ENCODE peak calls at places on chromosomes 13 and 19, in eight cellular contexts. C, V, D, G, U, I, F and A are unnamed samples.

GRCh38 chr19:24069907-24070657 is 16.9 kb upstream of the ZNF254 start:
- DNase-seq in C (no peak), F (no peak), G (no peak), I (no peak), U (no peak), V (peak), D (no peak), A (no peak)

GRCh38 chr19:1823539-1824251 is 11.6 kb upstream of the ATP8B3 start:
- DNase-seq in G (no peak), U (peak), F (no peak), C (no peak), D (no peak), V (no peak), I (no peak), A (no peak)

GRCh38 chr19:33114302-33114701 is 17.6 kb upstream of the WDR88 start:
- DNase-seq in U (no peak), C (no peak), G (no peak), D (no peak), V (no peak), F (no peak), I (no peak), A (no peak)

GRCh38 chr13:75779393-75779792 is 143.3 kb downstream of the LMO7 start:
- DNase-seq in F (no peak), V (no peak), G (no peak), D (no peak), I (no peak), C (no peak), U (no peak), A (no peak)

GRCh38 chr13:99985886-99986527 is 4.4 kb downstream of the ZIC2 start:
- DNase-seq in C (peak), G (no peak), F (no peak), U (peak), I (no peak), V (no peak), D (no peak), A (no peak)

GRCh38 chr13:29543230-29544215 is 52.0 kb downstream of the SLC7A1 start:
- DNase-seq in I (no peak), U (no peak), D (no peak), V (peak), G (peak), C (no peak), F (no peak), A (no peak)

GRCh38 chr13:30696278-30697176 is 38.8 kb upstream of the ALOX5AP start:
- DNase-seq in C (no peak), D (peak), U (no peak), V (no peak), G (peak), F (peak), I (no peak), A (no peak)

GRCh38 chr13:71303144-71303543 is 563.9 kb downstream of the DACH1 start:
- DNase-seq in G (no peak), C (no peak), D (peak), F (no peak), I (no peak), V (no peak), U (no peak), A (no peak)

GRCh38 chr13:49584771-49585182 is 581 bp downstream of the RCBTB1 start:
- DNase-seq in G (no peak), U (no peak), C (no peak), D (peak), I (no peak), V (no peak), F (peak), A (no peak)

GRCh38 chr19:45630463-45630862 is 8.7 kb downstream of the EML2 start:
- DNase-seq in G (peak), F (peak), C (no peak), U (no peak), D (peak), V (peak), I (no peak), A (no peak)

GRCh38 chr19:15225797-15226196 is 6.5 kb downstream of the EPHX3 start:
- DNase-seq in D (no peak), C (no peak), V (no peak), G (no peak), U (no peak), F (no peak), I (no peak), A (no peak)

GRCh38 chr13:112113851-112114250 is 46.9 kb downstream of the SOX1 start:
- DNase-seq in V (no peak), U (no peak), C (no peak), F (no peak), G (no peak), D (no peak), I (no peak), A (no peak)

GRCh38 chr19:46841458-46842083 is 9.1 kb downstream of the AP2S1 start:
- DNase-seq in V (no peak), F (no peak), D (peak), U (no peak), C (no peak), G (peak), I (no peak), A (no peak)

GRCh38 chr19:2462635-2463421 is 6.1 kb upstream of the LMNB2 start:
- DNase-seq in V (peak), U (peak), C (peak), I (peak), G (peak), F (no peak), D (peak), A (peak)

GRCh38 chr19:1401138-1401888 is at the start of gene GAMT:
- DNase-seq in G (peak), C (no peak), F (peak), V (no peak), U (peak), I (no peak), D (peak), A (peak)

GRCh38 chr19:29687897-29688728 is 22.9 kb downstream of the PLEKHF1 start:
- DNase-seq in D (peak), G (peak), U (no peak), I (no peak), C (no peak), F (no peak), V (peak), A (no peak)

GRCh38 chr13:84481958-84482357 is 599.7 kb upstream of the SLITRK1 start:
- DNase-seq in U (no peak), D (peak), V (peak), I (peak), C (no peak), F (no peak), G (peak), A (no peak)

GRCh38 chr19:17762505-17763229 is 11.4 kb downstream of the FCHO1 start:
- DNase-seq in C (peak), D (peak), U (peak), F (no peak), V (peak), G (peak), I (no peak), A (peak)

GRCh38 chr19:10861118-10861651 is 10.2 kb upstream of the CARM1 start:
- DNase-seq in I (no peak), V (no peak), G (peak), F (no peak), U (peak), D (peak), C (peak), A (peak)

GRCh38 chr13:43529796-43530195 is 257.0 kb downstream of the ENOX1 start:
- DNase-seq in U (no peak), F (no peak), I (no peak), C (no peak), V (no peak), D (no peak), G (no peak), A (no peak)

DNA sequence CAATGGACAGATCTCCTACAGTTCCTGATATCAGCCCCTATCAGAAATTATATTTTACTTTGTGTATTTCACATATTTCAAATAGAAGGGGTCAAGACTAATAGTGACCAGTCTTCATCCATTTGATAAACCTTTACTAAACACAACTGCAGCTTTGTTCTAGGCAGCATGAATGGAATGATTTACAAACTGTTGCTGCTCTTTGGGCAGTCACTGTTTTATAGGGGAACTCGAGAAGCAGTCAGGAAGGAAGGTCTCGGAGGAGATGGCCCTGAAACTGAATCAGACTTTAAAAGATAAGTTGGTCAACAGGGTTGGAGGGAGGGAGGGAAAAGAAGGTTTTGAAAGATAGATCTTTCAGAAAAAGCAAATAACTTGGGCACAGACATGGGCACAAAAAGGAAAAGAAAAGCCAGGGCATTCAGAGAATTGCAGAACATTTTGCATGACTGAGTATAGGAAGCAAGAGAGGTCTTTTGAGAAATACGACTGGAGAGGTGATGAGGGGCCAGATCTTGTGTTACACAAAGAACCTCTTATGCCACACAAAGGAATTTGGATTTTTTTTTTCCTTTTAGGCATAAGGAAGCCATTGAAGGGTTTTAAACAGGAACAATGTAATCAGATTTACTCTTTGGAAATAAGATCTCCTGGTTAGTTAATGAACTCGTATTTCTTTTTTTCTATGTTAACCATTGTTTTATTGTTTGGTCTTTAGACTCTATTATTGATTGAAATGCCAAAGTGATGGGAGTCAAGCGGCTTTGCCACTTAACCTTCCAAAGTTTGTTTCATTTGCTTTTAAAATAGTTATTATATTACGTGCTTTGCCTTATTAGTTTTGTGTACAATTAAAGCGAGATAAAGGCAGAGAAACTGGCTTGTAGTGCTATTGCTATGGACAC is 37.5 kb upstream of the SACS start:
- DNase-seq in G (peak), C (no peak), F (no peak), V (no peak), I (no peak), D (no peak), U (no peak), A (no peak)
- TF ChIP-seq CTCF in G (no peak), C (no peak), F (no peak), V (no peak), I (no peak), D (no peak), U (no peak), A (no peak)

DNA sequence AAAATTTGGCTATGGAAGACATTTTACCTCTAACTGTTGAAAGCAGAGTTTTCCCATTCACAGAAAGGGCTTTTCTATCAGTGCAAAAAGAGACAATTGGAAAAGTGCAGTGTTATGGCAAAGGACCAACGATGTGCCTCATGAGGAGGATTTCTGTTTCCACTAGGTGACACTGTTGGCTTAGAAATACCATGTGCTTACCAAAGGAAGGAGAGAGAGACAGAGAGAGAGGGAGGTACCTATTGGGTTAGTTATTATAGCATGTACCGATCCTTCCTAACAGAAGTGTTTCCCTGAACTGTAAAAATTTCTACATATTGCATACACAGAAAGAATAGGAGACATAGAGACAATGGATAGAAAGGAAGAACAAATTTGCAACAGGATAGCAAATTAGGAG is 23.9 kb upstream of the PSG4 start:
- DNase-seq in U (no peak), C (no peak), I (no peak), F (peak), D (peak), V (peak), G (peak), A (no peak)
- TF ChIP-seq CTCF in U (peak), C (no peak), I (peak), F (peak), D (peak), V (peak), G (peak), A (no peak)

GRCh38 chr13:80870186-80870585 is 529.3 kb upstream of the SPRY2 start:
- DNase-seq in F (no peak), G (no peak), D (no peak), I (no peak), C (no peak), V (no peak), U (no peak), A (no peak)
- TF ChIP-seq CTCF in F (no peak), G (no peak), D (no peak), I (no peak), C (no peak), V (no peak), U (no peak), A (no peak)

DNA sequence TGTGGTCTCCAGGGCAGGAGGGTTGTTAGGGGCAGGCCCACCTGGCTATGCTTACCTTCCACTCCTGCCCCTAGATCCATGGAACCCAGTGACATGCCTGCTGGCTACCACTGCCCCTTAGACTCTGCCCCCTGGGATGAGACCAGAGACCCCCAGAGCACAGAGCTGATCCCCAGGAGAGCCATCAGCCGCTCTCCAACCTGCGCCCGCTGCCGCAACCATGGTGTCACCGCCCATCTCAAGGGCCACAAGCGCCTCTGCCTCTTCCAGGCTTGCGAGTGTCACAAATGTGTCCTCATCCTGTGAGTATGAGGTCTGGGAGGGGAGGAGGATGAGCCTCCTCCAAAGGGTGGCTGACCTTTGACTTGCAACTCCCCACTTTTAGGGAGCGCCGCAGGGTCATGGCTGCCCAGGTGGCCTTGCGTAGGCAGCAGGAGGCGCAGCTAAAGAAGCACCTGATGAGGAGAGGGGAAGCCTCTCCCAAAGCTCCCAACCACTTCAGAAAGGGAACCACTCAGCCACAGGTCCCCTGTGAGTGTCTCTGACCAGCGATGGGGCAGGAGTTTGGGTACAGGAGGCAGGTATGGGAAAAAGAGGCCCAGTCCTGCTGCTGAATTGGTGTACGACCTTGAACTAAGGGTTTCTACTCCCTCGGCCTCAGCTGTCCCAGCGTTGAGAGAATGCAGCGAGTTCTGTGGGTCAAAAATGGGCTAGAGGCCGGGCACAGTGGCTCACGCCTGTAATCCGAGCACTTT is 2.7 kb downstream of the DMRTC2 start:
- DNase-seq in U (no peak), F (no peak), I (no peak), V (no peak), D (no peak), C (no peak), G (no peak), A (no peak)
- TF ChIP-seq CTCF in U (no peak), F (no peak), I (no peak), V (no peak), D (no peak), C (no peak), G (no peak), A (no peak)

GRCh38 chr13:26719356-26719945 is 41.1 kb downstream of the GPR12 start:
- DNase-seq in D (no peak), V (no peak), G (peak), U (peak), F (no peak), C (no peak), I (no peak), A (no peak)
- TF ChIP-seq CTCF in D (peak), V (peak), G (peak), U (peak), F (no peak), C (peak), I (peak), A (peak)

DNA sequence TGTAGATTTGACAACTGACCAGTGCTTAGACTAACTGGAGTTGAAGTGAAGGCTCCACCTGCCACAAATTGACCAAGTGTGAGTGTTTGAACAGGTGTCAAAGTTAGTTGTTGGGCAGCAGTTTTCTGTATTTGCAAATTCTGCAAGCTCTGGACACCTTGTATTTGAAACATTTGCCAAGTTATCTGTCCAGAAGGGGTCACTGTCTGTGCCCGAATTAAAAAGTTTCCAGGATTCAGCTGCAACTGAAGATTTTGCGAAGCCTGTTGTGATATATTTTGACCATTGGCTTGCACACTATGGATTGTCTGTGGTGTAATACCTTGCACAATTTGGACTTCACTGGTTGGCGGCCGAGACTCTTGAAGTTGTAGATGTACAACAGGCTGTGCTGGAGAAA is 1690.7 kb downstream of the SLITRK5 start:
- DNase-seq in C (no peak), G (no peak), I (no peak), V (no peak), D (peak), U (no peak), F (no peak), A (no peak)
- TF ChIP-seq CTCF in C (peak), G (peak), I (peak), V (peak), D (no peak), U (peak), F (no peak), A (no peak)

GRCh38 chr13:21047087-21047486 is 14.3 kb downstream of the LATS2 start:
- DNase-seq in U (no peak), D (no peak), G (no peak), I (no peak), C (peak), V (no peak), F (no peak), A (no peak)
- TF ChIP-seq CTCF in U (no peak), D (no peak), G (no peak), I (no peak), C (no peak), V (no peak), F (no peak), A (no peak)

GRCh38 chr19:6481541-6482342 is at the start of gene DENND1C:
- DNase-seq in D (no peak), U (peak), C (peak), G (no peak), F (peak), V (no peak), I (no peak), A (peak)
- TF ChIP-seq CTCF in D (peak), U (peak), C (peak), G (peak), F (peak), V (peak), I (peak), A (peak)